ENCODE peak calls at places on chromosomes 5 and 9, in four cellular contexts. One of them, this sample, is unnamed.

GRCh38 chr9:105299190-105299854 is 54.9 kb downstream of the SLC44A1 start:
- DNase-seq in transverse colon: peak
- DNase-seq in AG04449: peak
- DNase-seq in GM12865: no peak
- DNase-seq in this sample: peak

GRCh38 chr5:78008356-78008967 is 232.3 kb upstream of the TBCA start:
- DNase-seq in AG04449: no peak
- DNase-seq in transverse colon: no peak
- DNase-seq in GM12865: peak
- DNase-seq in this sample: peak

GRCh38 chr9:22114956-22115355 is 105.9 kb upstream of the CDKN2B start:
- DNase-seq in transverse colon: no peak
- DNase-seq in GM12865: no peak
- DNase-seq in AG04449: no peak
- DNase-seq in this sample: peak

GRCh38 chr9:6632516-6633328 is 12.8 kb downstream of the GLDC start:
- DNase-seq in AG04449: no peak
- DNase-seq in transverse colon: peak
- DNase-seq in GM12865: peak
- DNase-seq in this sample: no peak

GRCh38 chr9:108855888-108856287 is at the start of gene ACTL7B:
- DNase-seq in GM12865: no peak
- DNase-seq in AG04449: no peak
- DNase-seq in transverse colon: no peak
- DNase-seq in this sample: no peak

GRCh38 chr9:101114317-101114716 is 85.8 kb downstream of the PLPPR1 start:
- DNase-seq in AG04449: no peak
- DNase-seq in GM12865: no peak
- DNase-seq in transverse colon: no peak
- DNase-seq in this sample: no peak

GRCh38 chr5:95283022-95283615 is 1.8 kb downstream of the MCTP1 start:
- DNase-seq in AG04449: no peak
- DNase-seq in transverse colon: no peak
- DNase-seq in GM12865: no peak
- DNase-seq in this sample: no peak

GRCh38 chr9:88537743-88538055 is 2.7 kb downstream of the NXNL2 start:
- DNase-seq in GM12865: peak
- DNase-seq in transverse colon: peak
- DNase-seq in AG04449: no peak
- DNase-seq in this sample: peak

GRCh38 chr9:116355153-116355827 is 201.7 kb downstream of the PAPPA start:
- DNase-seq in AG04449: no peak
- DNase-seq in GM12865: no peak
- DNase-seq in transverse colon: no peak
- DNase-seq in this sample: peak

GRCh38 chr5:75037106-75037505 is 15.3 kb downstream of the GCNT4 start:
- DNase-seq in AG04449: peak
- DNase-seq in transverse colon: peak
- DNase-seq in GM12865: no peak
- DNase-seq in this sample: peak

GRCh38 chr5:39604491-39604890 is 179.7 kb upstream of the DAB2 start:
- DNase-seq in AG04449: no peak
- DNase-seq in transverse colon: no peak
- DNase-seq in GM12865: no peak
- DNase-seq in this sample: peak

GRCh38 chr9:91047993-91048607 is 246.5 kb downstream of the SYK start:
- DNase-seq in AG04449: peak
- DNase-seq in transverse colon: no peak
- DNase-seq in GM12865: peak
- DNase-seq in this sample: peak

GRCh38 chr5:432201-432927 is 10.6 kb upstream of the EXOC3 start:
- DNase-seq in AG04449: no peak
- DNase-seq in transverse colon: no peak
- DNase-seq in GM12865: no peak
- DNase-seq in this sample: no peak

GRCh38 chr5:168808217-168808616 is 229.0 kb upstream of the PANK3 start:
- DNase-seq in AG04449: no peak
- DNase-seq in transverse colon: no peak
- DNase-seq in GM12865: no peak
- DNase-seq in this sample: no peak

GRCh38 chr5:151556808-151557207 is 34.3 kb downstream of the FAT2 start:
- DNase-seq in AG04449: no peak
- DNase-seq in GM12865: no peak
- DNase-seq in transverse colon: no peak
- DNase-seq in this sample: no peak

GRCh38 chr5:126686451-126687126 is 85.8 kb downstream of the PHAX start:
- DNase-seq in AG04449: no peak
- DNase-seq in transverse colon: no peak
- DNase-seq in GM12865: peak
- DNase-seq in this sample: no peak

GRCh38 chr9:113501129-113501686 is 37.7 kb downstream of the RGS3 start:
- DNase-seq in AG04449: no peak
- DNase-seq in GM12865: no peak
- DNase-seq in transverse colon: no peak
- DNase-seq in this sample: no peak

GRCh38 chr5:16934123-16934522 is 2.0 kb downstream of the MYO10 start:
- DNase-seq in transverse colon: peak
- DNase-seq in AG04449: no peak
- DNase-seq in GM12865: peak
- DNase-seq in this sample: peak

GRCh38 chr9:131045300-131046092 is 36.5 kb downstream of the LAMC3 start:
- DNase-seq in GM12865: no peak
- DNase-seq in AG04449: no peak
- DNase-seq in transverse colon: no peak
- DNase-seq in this sample: peak

GRCh38 chr9:78971505-78971904 is 600.3 kb upstream of the TLE4 start:
- DNase-seq in AG04449: no peak
- DNase-seq in transverse colon: no peak
- DNase-seq in GM12865: no peak
- DNase-seq in this sample: no peak

DNA sequence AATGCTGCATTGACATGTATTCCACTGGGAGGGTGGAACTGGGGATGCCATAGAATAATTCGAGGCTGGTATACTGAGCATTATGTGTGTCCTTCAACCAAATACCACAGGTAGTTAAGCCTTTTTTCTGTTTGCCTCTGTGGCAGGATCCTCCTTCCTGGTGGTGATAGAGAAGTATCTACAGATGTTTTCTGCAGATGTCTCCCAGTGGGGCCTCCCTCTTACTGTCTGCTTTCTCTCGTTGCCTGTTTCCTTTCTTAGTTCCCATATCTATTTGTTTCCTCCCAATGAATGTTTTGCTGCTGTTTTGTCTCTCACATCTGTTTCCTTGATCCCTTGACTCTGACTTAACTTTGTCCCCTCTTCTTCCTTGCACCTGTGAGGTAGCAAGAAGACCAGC is 130.9 kb upstream of the NUDT12 start:
- DNase-seq in transverse colon: no peak
- DNase-seq in AG04449: no peak
- DNase-seq in GM12865: no peak
- DNase-seq in this sample: no peak
- H3K4me3 ChIP-seq in transverse colon: no peak
- H3K4me3 ChIP-seq in AG04449: no peak
- H3K4me3 ChIP-seq in GM12865: no peak
- H3K4me3 ChIP-seq in this sample: no peak

GRCh38 chr9:33229359-33230120 is 10.4 kb upstream of the SPINK4 start:
- DNase-seq in GM12865: no peak
- DNase-seq in AG04449: no peak
- DNase-seq in transverse colon: peak
- DNase-seq in this sample: no peak
- TF ChIP-seq CTCF in GM12865: peak
- TF ChIP-seq CTCF in AG04449: no peak
- TF ChIP-seq CTCF in transverse colon: peak
- TF ChIP-seq CTCF in this sample: no peak

GRCh38 chr5:176416965-176417364 is 626 bp upstream of the CLTB start:
- DNase-seq in GM12865: no peak
- DNase-seq in transverse colon: no peak
- DNase-seq in AG04449: no peak
- DNase-seq in this sample: no peak
- H3K4me3 ChIP-seq in GM12865: peak
- H3K4me3 ChIP-seq in transverse colon: peak
- H3K4me3 ChIP-seq in AG04449: peak
- H3K4me3 ChIP-seq in this sample: no peak

DNA sequence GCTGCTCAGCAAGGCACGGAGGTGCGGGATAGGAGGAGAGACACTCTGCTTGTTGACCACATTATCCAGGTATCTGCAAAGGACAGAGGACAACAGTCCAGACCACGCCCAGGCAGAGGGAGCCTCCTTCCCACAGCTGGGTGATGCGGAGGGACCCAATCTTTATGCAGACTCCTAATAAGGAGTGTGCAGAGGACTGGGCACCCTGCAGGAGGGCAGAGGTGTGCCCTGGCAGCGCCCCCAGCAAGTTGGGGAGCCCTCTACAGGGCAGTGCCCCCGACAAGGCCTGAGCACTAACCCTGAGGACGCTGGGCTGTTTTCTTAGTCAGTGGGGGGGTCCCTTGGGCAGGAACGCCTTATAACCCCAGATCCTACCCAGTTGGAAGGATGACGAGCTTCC is 14.6 kb upstream of the MRNIP start:
- DNase-seq in AG04449: no peak
- DNase-seq in GM12865: no peak
- DNase-seq in transverse colon: no peak
- DNase-seq in this sample: no peak
- TF ChIP-seq CTCF in AG04449: no peak
- TF ChIP-seq CTCF in GM12865: no peak
- TF ChIP-seq CTCF in transverse colon: no peak
- TF ChIP-seq CTCF in this sample: no peak

DNA sequence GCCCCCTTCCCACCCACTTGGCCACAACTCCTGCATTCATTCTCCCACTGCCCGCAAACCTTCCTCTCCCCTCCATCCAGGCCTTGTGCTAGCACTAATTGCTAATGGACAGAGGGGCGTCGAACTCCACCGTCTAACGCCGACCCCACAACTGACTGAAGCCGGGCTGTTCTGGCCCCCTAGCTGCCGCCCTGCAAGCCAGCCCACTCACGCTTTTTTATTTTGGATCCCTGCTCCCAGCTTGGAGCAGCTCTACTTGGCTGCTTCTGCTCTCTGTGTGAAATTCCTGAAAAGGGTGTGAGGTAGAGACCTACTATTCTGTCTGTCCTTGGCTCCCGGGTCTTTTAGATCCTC is 704 bp upstream of the ASTN2 start:
- DNase-seq in transverse colon: no peak
- DNase-seq in AG04449: no peak
- DNase-seq in GM12865: no peak
- DNase-seq in this sample: no peak
- H3K4me3 ChIP-seq in transverse colon: no peak
- H3K4me3 ChIP-seq in AG04449: no peak
- H3K4me3 ChIP-seq in GM12865: no peak
- H3K4me3 ChIP-seq in this sample: no peak

GRCh38 chr5:10801931-10802674 is 41.1 kb upstream of the DAP start:
- DNase-seq in GM12865: no peak
- DNase-seq in transverse colon: no peak
- DNase-seq in AG04449: no peak
- DNase-seq in this sample: peak
- TF ChIP-seq CTCF in GM12865: no peak
- TF ChIP-seq CTCF in transverse colon: no peak
- TF ChIP-seq CTCF in AG04449: no peak
- TF ChIP-seq CTCF in this sample: peak

DNA sequence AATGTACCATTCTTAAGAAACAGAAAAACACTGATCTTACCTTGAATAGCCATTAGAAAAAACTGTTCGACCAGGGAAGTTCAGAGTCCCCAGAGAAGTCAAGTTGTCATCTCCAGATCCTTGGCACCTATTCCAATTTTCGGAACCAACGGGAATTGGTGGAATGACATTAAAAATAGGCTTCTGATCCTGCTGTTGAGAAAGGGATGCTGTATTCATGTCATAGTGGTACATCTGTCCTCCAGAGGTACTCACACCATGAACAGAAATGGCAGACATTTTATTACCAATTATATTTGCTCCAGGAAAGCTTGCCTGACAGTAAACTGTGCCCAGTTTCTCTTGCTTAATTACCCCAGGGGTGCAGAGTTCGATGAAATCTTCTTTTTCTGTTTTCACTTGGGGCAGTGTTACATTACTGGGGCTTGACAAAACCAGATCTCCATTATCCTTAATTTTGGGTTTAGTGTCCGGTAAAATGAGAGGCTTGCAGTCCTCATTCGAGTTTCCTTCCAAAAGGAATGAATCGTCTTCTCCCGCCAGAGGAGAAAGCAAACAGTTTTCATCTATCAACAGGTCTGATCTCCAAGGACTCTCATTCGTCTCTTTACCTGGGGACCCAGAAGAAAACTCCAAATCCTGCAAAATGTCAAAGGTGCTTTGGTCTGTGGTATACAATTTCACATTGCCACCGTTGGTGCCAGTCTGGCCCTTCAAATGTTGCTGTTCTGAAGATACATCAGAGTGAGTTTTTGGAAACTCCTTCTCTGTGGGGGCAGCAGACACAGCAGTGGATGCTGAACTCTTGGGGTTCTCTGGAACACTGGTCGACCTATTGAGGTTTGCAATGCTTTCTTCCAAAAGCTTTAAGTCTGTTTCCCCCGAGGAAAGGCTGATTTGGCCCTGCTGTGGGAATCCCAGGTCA is 3.6 kb downstream of the NR3C1 start:
- DNase-seq in AG04449: no peak
- DNase-seq in transverse colon: no peak
- DNase-seq in GM12865: no peak
- DNase-seq in this sample: no peak
- H3K4me3 ChIP-seq in AG04449: peak
- H3K4me3 ChIP-seq in transverse colon: peak
- H3K4me3 ChIP-seq in GM12865: peak
- H3K4me3 ChIP-seq in this sample: peak

GRCh38 chr9:134228649-134229048 is 64.3 kb upstream of the RNU6ATAC start:
- DNase-seq in transverse colon: no peak
- DNase-seq in AG04449: no peak
- DNase-seq in GM12865: no peak
- DNase-seq in this sample: no peak
- TF ChIP-seq CTCF in transverse colon: no peak
- TF ChIP-seq CTCF in AG04449: no peak
- TF ChIP-seq CTCF in GM12865: no peak
- TF ChIP-seq CTCF in this sample: no peak

DNA sequence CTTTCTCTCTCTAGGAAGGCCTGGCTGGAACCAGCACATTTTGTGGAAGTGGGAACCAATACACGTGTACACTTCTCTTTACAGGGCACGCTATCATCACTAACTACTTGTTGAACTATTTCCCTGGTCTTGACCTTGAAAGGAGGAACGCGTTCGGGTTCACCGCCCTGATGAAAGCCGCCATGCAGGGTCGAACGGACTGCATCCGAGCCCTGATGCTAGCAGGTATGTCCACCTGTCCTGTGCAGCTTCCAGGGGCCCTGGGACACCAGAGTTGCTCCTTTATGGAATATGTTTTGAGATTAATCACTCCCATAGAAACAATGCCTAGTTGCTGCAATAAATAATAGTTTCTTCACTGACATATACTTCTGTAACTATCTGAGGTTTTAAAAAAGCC is 74.1 kb downstream of the ANKRD33B start:
- DNase-seq in GM12865: no peak
- DNase-seq in AG04449: no peak
- DNase-seq in transverse colon: no peak
- DNase-seq in this sample: no peak
- H3K4me3 ChIP-seq in GM12865: no peak
- H3K4me3 ChIP-seq in AG04449: no peak
- H3K4me3 ChIP-seq in transverse colon: no peak
- H3K4me3 ChIP-seq in this sample: no peak

GRCh38 chr9:73081979-73082657 is 69.5 kb upstream of the ANXA1 start:
- DNase-seq in GM12865: peak
- DNase-seq in AG04449: no peak
- DNase-seq in transverse colon: no peak
- DNase-seq in this sample: peak
- TF ChIP-seq CTCF in GM12865: peak
- TF ChIP-seq CTCF in AG04449: peak
- TF ChIP-seq CTCF in transverse colon: peak
- TF ChIP-seq CTCF in this sample: peak